ENCODE peak calls at places on chromosomes 7 and 10, in eight cellular contexts. T is endothelial cell; N is colonic mucosa; Q is CD4-positive, alpha-beta T cell; R is body of pancreas; J is astrocyte; G is MCF 10A; W is Calu3. Y is an unnamed sample.
A peak's percentile ranks its signal among the peaks of the same experiment; 100 is the strongest.

GRCh38 chr10:1738950-1739349 is 1.6 kb upstream of the ADARB2 start:
- DNase-seq in T (no peak), N (no peak), Q (no peak), R (no peak), J (no peak), G (no peak), W (no peak), Y (no peak)

GRCh38 chr10:71727429-71728217 is 8.0 kb upstream of the C10orf105 start:
- DNase-seq in T (no peak), N (peak; percentile 92), Q (peak; percentile 69), R (peak; percentile 56), J (no peak), G (peak; percentile 70), W (peak; percentile 24), Y (peak; percentile 76)

GRCh38 chr10:76523215-76523614 is 1091.8 kb downstream of the LRMDA start:
- DNase-seq in T (no peak), N (no peak), Q (no peak), R (no peak), J (peak; percentile 18), G (no peak), W (no peak), Y (peak; percentile 28)

GRCh38 chr10:17512341-17513001 is 58.1 kb upstream of the ST8SIA6 start:
- DNase-seq in T (no peak), N (peak; percentile 78), Q (no peak), R (peak; percentile 61), J (peak; percentile 100), G (peak; percentile 97), W (peak; percentile 60), Y (peak; percentile 49)

GRCh38 chr7:22052221-22052639 is 106.5 kb upstream of the CDCA7L start:
- DNase-seq in T (no peak), N (no peak), Q (no peak), R (no peak), J (no peak), G (peak; percentile 1), W (no peak), Y (no peak)

GRCh38 chr7:122314284-122314683 is 9.7 kb upstream of the FEZF1 start:
- DNase-seq in T (no peak), N (no peak), Q (no peak), R (no peak), J (no peak), G (no peak), W (no peak), Y (no peak)

GRCh38 chr7:146116452-146117219 is at the start of gene CNTNAP2:
- DNase-seq in T (peak; percentile 27), N (no peak), Q (no peak), R (no peak), J (peak; percentile 18), G (no peak), W (no peak), Y (no peak)

GRCh38 chr7:111873963-111874693 is 311.8 kb upstream of the IMMP2L start:
- DNase-seq in T (peak; percentile 36), N (no peak), Q (no peak), R (no peak), J (peak; percentile 18), G (no peak), W (no peak), Y (no peak)

GRCh38 chr7:137937202-137937560 is 64.7 kb downstream of the CREB3L2 start:
- DNase-seq in T (no peak), N (no peak), Q (no peak), R (peak; percentile 38), J (peak; percentile 37), G (no peak), W (no peak), Y (peak; percentile 54)

GRCh38 chr7:140417456-140418155 is 13.7 kb downstream of the RAB19 start:
- DNase-seq in T (no peak), N (no peak), Q (no peak), R (no peak), J (no peak), G (no peak), W (no peak), Y (no peak)

GRCh38 chr10:101244321-101245050 is 15.2 kb upstream of the LBX1 start:
- DNase-seq in T (no peak), N (no peak), Q (no peak), R (no peak), J (peak; percentile 18), G (peak; percentile 20), W (no peak), Y (no peak)

GRCh38 chr7:106309352-106309751 is 24.6 kb upstream of the NAMPT start:
- DNase-seq in T (no peak), N (no peak), Q (no peak), R (no peak), J (no peak), G (no peak), W (no peak), Y (no peak)

GRCh38 chr10:89637108-89637507 is 7.9 kb downstream of the PANK1 start:
- DNase-seq in T (no peak), N (no peak), Q (no peak), R (no peak), J (no peak), G (no peak), W (no peak), Y (no peak)

GRCh38 chr7:156487811-156488523 is 152.6 kb upstream of the RNF32 start:
- DNase-seq in T (no peak), N (no peak), Q (no peak), R (no peak), J (no peak), G (no peak), W (no peak), Y (no peak)

GRCh38 chr7:18770154-18770807 is 274.7 kb downstream of the HDAC9 start:
- DNase-seq in T (no peak), N (no peak), Q (no peak), R (no peak), J (peak; percentile 89), G (peak; percentile 20), W (no peak), Y (no peak)

GRCh38 chr10:22823109-22823508 is 104.7 kb upstream of the ARMC3 start:
- DNase-seq in T (no peak), N (no peak), Q (no peak), R (no peak), J (peak; percentile 95), G (peak; percentile 70), W (peak; percentile 64), Y (no peak)

GRCh38 chr7:149625339-149625946 is 127.8 kb upstream of the ZNF746 start:
- DNase-seq in T (peak; percentile 58), N (peak; percentile 67), Q (peak; percentile 36), R (peak; percentile 54), J (peak; percentile 26), G (peak; percentile 74), W (peak; percentile 74), Y (peak; percentile 62)

GRCh38 chr7:149622444-149623210 is 125.0 kb upstream of the ZNF746 start:
- DNase-seq in T (no peak), N (no peak), Q (no peak), R (no peak), J (no peak), G (no peak), W (no peak), Y (no peak)

GRCh38 chr7:149624419-149625338 is 127.1 kb upstream of the ZNF746 start:
- DNase-seq in T (peak; percentile 95), N (peak; percentile 93), Q (peak; percentile 83), R (peak; percentile 94), J (peak; percentile 83), G (peak; percentile 92), W (peak; percentile 92), Y (peak; percentile 93)

GRCh38 chr7:149625947-149626392 is 128.4 kb upstream of the ZNF746 start:
- DNase-seq in T (no peak), N (no peak), Q (no peak), R (no peak), J (no peak), G (peak; percentile 30), W (no peak), Y (no peak)

GRCh38 chr7:149624006-149624405 is 126.4 kb upstream of the ZNF746 start:
- DNase-seq in T (peak; percentile 22), N (peak; percentile 43), Q (peak; percentile 39), R (peak; percentile 23), J (no peak), G (peak; percentile 36), W (peak; percentile 41), Y (peak; percentile 32)
- TF ChIP-seq CTCF in T (no peak), N (no peak), Q (no peak), R (no peak), J (no peak), G (no peak), W (no peak), Y (no peak)

GRCh38 chr7:101625076-101625914 is 3.8 kb downstream of the MYL10 start:
- DNase-seq in T (no peak), N (no peak), Q (no peak), R (no peak), J (peak; percentile 37), G (no peak), W (no peak), Y (no peak)
- TF ChIP-seq CTCF in T (no peak), N (no peak), Q (no peak), R (no peak), J (peak; percentile 20), G (no peak), W (no peak), Y (no peak)

DNA sequence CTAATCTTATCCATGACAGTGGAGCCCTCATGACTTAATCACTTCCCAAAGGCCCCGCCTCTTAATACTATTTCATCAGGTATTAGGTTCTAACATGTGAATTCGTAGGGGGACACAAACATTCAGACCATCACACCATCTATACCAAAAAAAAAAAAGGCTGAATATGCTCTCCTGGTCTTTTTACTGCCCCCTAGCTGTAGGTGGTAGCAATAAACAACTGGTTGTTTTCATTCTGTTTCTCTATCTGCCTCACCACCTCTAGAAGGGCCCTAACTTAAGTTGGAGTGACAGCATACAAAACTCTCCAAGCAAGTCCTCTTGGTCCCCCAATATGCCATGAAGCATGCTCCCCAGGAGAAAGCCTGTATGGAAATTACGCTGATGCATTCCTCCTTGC is 94.1 kb downstream of the GRM8 start:
- DNase-seq in T (no peak), N (no peak), Q (no peak), R (no peak), J (no peak), G (peak; percentile 31), W (no peak), Y (no peak)
- TF ChIP-seq CTCF in T (peak; percentile 61), N (no peak), Q (no peak), R (no peak), J (no peak), G (peak; percentile 35), W (peak; percentile 21), Y (no peak)

DNA sequence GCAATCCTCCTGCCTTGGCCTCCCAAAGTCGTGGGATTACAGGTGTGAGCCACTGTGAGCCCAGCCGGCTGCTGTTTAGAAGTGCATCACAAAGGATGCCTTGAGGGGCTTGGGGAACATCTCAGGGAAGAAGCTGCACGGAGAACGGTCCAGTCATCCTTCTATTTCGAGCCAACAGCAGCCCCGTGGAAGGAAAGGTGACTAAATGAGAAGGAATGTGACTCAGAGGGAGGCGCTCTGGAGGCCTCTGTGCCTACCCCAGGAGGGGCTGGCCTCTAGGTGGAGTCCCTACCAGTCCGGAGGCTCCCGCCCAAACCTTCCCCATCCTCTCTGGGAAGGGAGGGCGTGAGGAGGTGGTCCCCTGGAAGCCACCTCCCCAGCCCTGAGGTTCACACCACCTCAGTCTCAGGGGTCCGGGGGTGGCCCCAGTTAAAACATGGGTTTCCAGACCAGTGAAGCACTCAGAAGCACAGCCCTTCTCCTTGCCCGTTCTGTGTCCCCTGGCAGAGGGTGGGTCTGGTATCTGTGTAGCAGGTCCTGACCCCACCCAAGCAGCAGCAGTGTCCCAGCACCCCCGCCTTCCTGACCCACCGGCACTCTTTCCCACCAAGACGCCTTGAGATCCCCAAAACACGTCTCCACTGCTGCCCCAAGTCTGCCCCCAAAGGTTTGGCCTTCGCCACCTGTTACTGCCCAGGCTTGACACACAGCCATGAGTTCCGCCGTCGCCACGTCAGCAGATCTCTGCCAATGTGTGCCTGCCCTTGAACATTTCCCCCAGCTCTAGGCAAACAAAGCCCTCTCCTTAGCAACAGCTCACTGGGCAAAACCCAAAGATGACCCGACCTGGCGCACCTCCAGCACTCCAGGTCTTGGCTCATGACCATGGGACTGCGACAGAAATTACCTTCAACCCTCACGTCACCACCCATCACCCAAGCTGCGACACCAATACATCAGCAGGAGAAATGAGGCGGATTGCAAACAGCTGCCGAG is 75.9 kb downstream of the CTBP2 start:
- DNase-seq in T (no peak), N (no peak), Q (no peak), R (peak; percentile 97), J (peak; percentile 93), G (peak; percentile 95), W (peak; percentile 76), Y (peak; percentile 97)
- TF ChIP-seq CTCF in T (no peak), N (no peak), Q (no peak), R (no peak), J (peak; percentile 28), G (no peak), W (no peak), Y (peak; percentile 35)